ENCODE peak calls at places on chromosome 1, in four cellular contexts. One of them, this sample, is unnamed.

GRCh38 chr1:156801409-156802121 is 15.1 kb downstream of the SH2D2A start:
- DNase-seq in heart right ventricle: no peak
- DNase-seq in HepG2: no peak
- DNase-seq in esophagus squamous epithelium: no peak
- DNase-seq in this sample: peak

GRCh38 chr1:37034301-37035013 is at the start of gene GRIK3:
- DNase-seq in heart right ventricle: no peak
- DNase-seq in HepG2: no peak
- DNase-seq in esophagus squamous epithelium: no peak
- DNase-seq in this sample: no peak

GRCh38 chr1:24299901-24300300 is 19.3 kb upstream of the GRHL3 start:
- DNase-seq in heart right ventricle: no peak
- DNase-seq in HepG2: no peak
- DNase-seq in esophagus squamous epithelium: no peak
- DNase-seq in this sample: no peak

GRCh38 chr1:230895452-230895851 is 27.1 kb upstream of the C1orf198 start:
- DNase-seq in heart right ventricle: no peak
- DNase-seq in HepG2: no peak
- DNase-seq in esophagus squamous epithelium: no peak
- DNase-seq in this sample: no peak

GRCh38 chr1:10813801-10814200 is 17.4 kb upstream of the CASZ1 start:
- DNase-seq in heart right ventricle: no peak
- DNase-seq in HepG2: no peak
- DNase-seq in esophagus squamous epithelium: no peak
- DNase-seq in this sample: no peak

GRCh38 chr1:237071641-237072420 is 29.8 kb downstream of the RYR2 start:
- DNase-seq in heart right ventricle: no peak
- DNase-seq in HepG2: no peak
- DNase-seq in esophagus squamous epithelium: no peak
- DNase-seq in this sample: no peak

GRCh38 chr1:214241060-214241459 is 39.9 kb upstream of the SMYD2 start:
- DNase-seq in heart right ventricle: no peak
- DNase-seq in HepG2: no peak
- DNase-seq in esophagus squamous epithelium: no peak
- DNase-seq in this sample: no peak

GRCh38 chr1:35279555-35279904 is 11.0 kb downstream of the ZMYM4 start:
- DNase-seq in heart right ventricle: no peak
- DNase-seq in HepG2: no peak
- DNase-seq in esophagus squamous epithelium: no peak
- DNase-seq in this sample: no peak

GRCh38 chr1:24558902-24559791 is 3.3 kb downstream of the NCMAP start:
- DNase-seq in heart right ventricle: peak
- DNase-seq in HepG2: peak
- DNase-seq in esophagus squamous epithelium: no peak
- DNase-seq in this sample: no peak

GRCh38 chr1:8197493-8198282 is 120.2 kb upstream of the SLC45A1 start:
- DNase-seq in heart right ventricle: peak
- DNase-seq in HepG2: peak
- DNase-seq in esophagus squamous epithelium: no peak
- DNase-seq in this sample: no peak

GRCh38 chr1:24308365-24309015 is 10.7 kb upstream of the GRHL3 start:
- DNase-seq in heart right ventricle: no peak
- DNase-seq in HepG2: no peak
- DNase-seq in esophagus squamous epithelium: no peak
- DNase-seq in this sample: no peak

GRCh38 chr1:116182019-116182714 is 71.0 kb downstream of the MAB21L3 start:
- DNase-seq in heart right ventricle: no peak
- DNase-seq in HepG2: no peak
- DNase-seq in esophagus squamous epithelium: no peak
- DNase-seq in this sample: no peak

GRCh38 chr1:24841593-24841992 is 88.5 kb downstream of the RUNX3 start:
- DNase-seq in heart right ventricle: no peak
- DNase-seq in HepG2: no peak
- DNase-seq in esophagus squamous epithelium: no peak
- DNase-seq in this sample: no peak

GRCh38 chr1:53186533-53186932 is 10.1 kb upstream of the CPT2 start:
- DNase-seq in heart right ventricle: no peak
- DNase-seq in HepG2: no peak
- DNase-seq in esophagus squamous epithelium: no peak
- DNase-seq in this sample: no peak

GRCh38 chr1:13965770-13966398 is 265.9 kb downstream of the PRDM2 start:
- DNase-seq in heart right ventricle: peak
- DNase-seq in HepG2: peak
- DNase-seq in esophagus squamous epithelium: no peak
- DNase-seq in this sample: no peak

GRCh38 chr1:57908471-57908870 is 484.6 kb upstream of the DAB1 start:
- DNase-seq in heart right ventricle: no peak
- DNase-seq in HepG2: no peak
- DNase-seq in esophagus squamous epithelium: no peak
- DNase-seq in this sample: no peak

GRCh38 chr1:197695961-197696360 is 79.3 kb downstream of the DENND1B start:
- DNase-seq in heart right ventricle: no peak
- DNase-seq in HepG2: no peak
- DNase-seq in esophagus squamous epithelium: no peak
- DNase-seq in this sample: no peak

GRCh38 chr1:113874017-113874879 is 2.7 kb upstream of the PTPN22 start:
- DNase-seq in heart right ventricle: no peak
- DNase-seq in HepG2: peak
- DNase-seq in esophagus squamous epithelium: no peak
- DNase-seq in this sample: no peak

GRCh38 chr1:118363396-118363795 is 178.4 kb upstream of the SPAG17 start:
- DNase-seq in heart right ventricle: no peak
- DNase-seq in HepG2: no peak
- DNase-seq in esophagus squamous epithelium: no peak
- DNase-seq in this sample: no peak

GRCh38 chr1:145845514-145846161 is at the start of gene NUDT17:
- DNase-seq in heart right ventricle: peak
- DNase-seq in HepG2: peak
- DNase-seq in esophagus squamous epithelium: peak
- DNase-seq in this sample: no peak

GRCh38 chr1:81312272-81312754 is 488.4 kb upstream of the ADGRL2 start:
- DNase-seq in heart right ventricle: no peak
- DNase-seq in HepG2: no peak
- DNase-seq in esophagus squamous epithelium: no peak
- DNase-seq in this sample: no peak

GRCh38 chr1:200243042-200243437 is 166.8 kb downstream of the ZNF281 start:
- DNase-seq in heart right ventricle: no peak
- DNase-seq in HepG2: no peak
- DNase-seq in esophagus squamous epithelium: no peak
- DNase-seq in this sample: no peak

GRCh38 chr1:100926240-100926639 is 30.4 kb downstream of the SLC30A7 start:
- DNase-seq in heart right ventricle: no peak
- DNase-seq in HepG2: no peak
- DNase-seq in esophagus squamous epithelium: no peak
- DNase-seq in this sample: no peak

GRCh38 chr1:180881806-180882509 is 30.7 kb upstream of the KIAA1614 start:
- DNase-seq in heart right ventricle: no peak
- DNase-seq in HepG2: peak
- DNase-seq in esophagus squamous epithelium: no peak
- DNase-seq in this sample: no peak

GRCh38 chr1:98210064-98210463 is 289.2 kb upstream of the DPYD start:
- DNase-seq in heart right ventricle: no peak
- DNase-seq in HepG2: peak
- DNase-seq in esophagus squamous epithelium: no peak
- DNase-seq in this sample: no peak

GRCh38 chr1:32989160-32989894 is 24.7 kb upstream of the RNF19B start:
- DNase-seq in heart right ventricle: peak
- DNase-seq in HepG2: no peak
- DNase-seq in esophagus squamous epithelium: no peak
- DNase-seq in this sample: peak

GRCh38 chr1:34787461-34788420 is 5.1 kb upstream of the GJA4 start:
- DNase-seq in heart right ventricle: peak
- DNase-seq in HepG2: peak
- DNase-seq in esophagus squamous epithelium: no peak
- DNase-seq in this sample: no peak

GRCh38 chr1:234699795-234700665 is 90.1 kb upstream of the IRF2BP2 start:
- DNase-seq in heart right ventricle: peak
- DNase-seq in HepG2: no peak
- DNase-seq in esophagus squamous epithelium: no peak
- DNase-seq in this sample: no peak

GRCh38 chr1:19390166-19390850 is 78.2 kb downstream of the SLC66A1 start:
- DNase-seq in heart right ventricle: no peak
- DNase-seq in HepG2: no peak
- DNase-seq in esophagus squamous epithelium: no peak
- DNase-seq in this sample: no peak

GRCh38 chr1:202107321-202107761 is 15.4 kb upstream of the GPR37L1 start:
- DNase-seq in heart right ventricle: peak
- DNase-seq in HepG2: no peak
- DNase-seq in esophagus squamous epithelium: no peak
- DNase-seq in this sample: no peak

GRCh38 chr1:171792656-171793055 is 11.2 kb downstream of the METTL13 start:
- DNase-seq in heart right ventricle: no peak
- DNase-seq in HepG2: no peak
- DNase-seq in esophagus squamous epithelium: no peak
- DNase-seq in this sample: no peak

GRCh38 chr1:42013881-42014470 is 95.3 kb upstream of the HIVEP3 start:
- DNase-seq in heart right ventricle: no peak
- DNase-seq in HepG2: no peak
- DNase-seq in esophagus squamous epithelium: no peak
- DNase-seq in this sample: no peak

GRCh38 chr1:55352080-55352800 is 137.1 kb upstream of the USP24 start:
- DNase-seq in heart right ventricle: peak
- DNase-seq in HepG2: no peak
- DNase-seq in esophagus squamous epithelium: no peak
- DNase-seq in this sample: no peak

GRCh38 chr1:58900401-58900800 is 116.6 kb upstream of the JUN start:
- DNase-seq in heart right ventricle: no peak
- DNase-seq in HepG2: no peak
- DNase-seq in esophagus squamous epithelium: no peak
- DNase-seq in this sample: no peak

GRCh38 chr1:12566484-12567287 is 51.3 kb downstream of the DHRS3 start:
- DNase-seq in heart right ventricle: no peak
- DNase-seq in HepG2: no peak
- DNase-seq in esophagus squamous epithelium: no peak
- DNase-seq in this sample: no peak

GRCh38 chr1:12565094-12565965 is 52.7 kb downstream of the DHRS3 start:
- DNase-seq in heart right ventricle: peak
- DNase-seq in HepG2: no peak
- DNase-seq in esophagus squamous epithelium: no peak
- DNase-seq in this sample: no peak

GRCh38 chr1:12565966-12566352 is 52.1 kb downstream of the DHRS3 start:
- DNase-seq in heart right ventricle: no peak
- DNase-seq in HepG2: no peak
- DNase-seq in esophagus squamous epithelium: no peak
- DNase-seq in this sample: no peak

GRCh38 chr1:12568009-12568767 is 49.8 kb downstream of the DHRS3 start:
- DNase-seq in heart right ventricle: no peak
- DNase-seq in HepG2: no peak
- DNase-seq in esophagus squamous epithelium: no peak
- DNase-seq in this sample: no peak

DNA sequence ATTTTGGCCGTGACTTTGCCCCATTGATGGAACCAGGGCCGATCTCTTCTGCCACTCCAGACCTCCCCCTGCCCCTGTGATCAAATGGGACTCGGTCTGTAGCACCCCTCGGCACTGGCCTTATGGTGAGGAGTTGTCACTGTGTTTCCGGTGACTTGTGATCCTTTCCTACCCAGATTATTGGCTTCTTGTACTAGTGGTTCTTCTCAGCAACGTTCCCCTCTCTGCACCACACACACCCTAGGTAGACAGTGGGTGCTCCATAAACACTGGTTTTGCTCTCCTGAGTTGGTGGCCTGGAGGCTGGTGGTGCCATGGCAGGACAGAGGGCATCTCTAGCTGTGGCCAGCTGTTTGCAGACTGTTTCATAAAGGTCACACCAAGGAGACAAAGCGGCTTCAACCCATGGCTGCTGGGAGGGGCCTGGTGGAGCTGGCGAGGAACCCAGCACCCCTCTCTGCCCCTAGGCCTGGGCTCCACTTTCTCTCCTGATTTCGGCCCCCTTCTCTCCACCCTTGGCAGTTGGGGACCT is 50.7 kb downstream of the DHRS3 start:
- DNase-seq in heart right ventricle: no peak
- DNase-seq in HepG2: no peak
- DNase-seq in esophagus squamous epithelium: no peak
- DNase-seq in this sample: no peak
- H3K27ac ChIP-seq in heart right ventricle: peak
- H3K27ac ChIP-seq in HepG2: no peak
- H3K27ac ChIP-seq in esophagus squamous epithelium: peak
- H3K27ac ChIP-seq in this sample: no peak

GRCh38 chr1:233406994-233407631 is 79.6 kb downstream of the MAP3K21 start:
- DNase-seq in heart right ventricle: no peak
- DNase-seq in HepG2: no peak
- DNase-seq in esophagus squamous epithelium: no peak
- DNase-seq in this sample: no peak
- H3K27ac ChIP-seq in heart right ventricle: no peak
- H3K27ac ChIP-seq in HepG2: no peak
- H3K27ac ChIP-seq in esophagus squamous epithelium: no peak
- H3K27ac ChIP-seq in this sample: no peak

DNA sequence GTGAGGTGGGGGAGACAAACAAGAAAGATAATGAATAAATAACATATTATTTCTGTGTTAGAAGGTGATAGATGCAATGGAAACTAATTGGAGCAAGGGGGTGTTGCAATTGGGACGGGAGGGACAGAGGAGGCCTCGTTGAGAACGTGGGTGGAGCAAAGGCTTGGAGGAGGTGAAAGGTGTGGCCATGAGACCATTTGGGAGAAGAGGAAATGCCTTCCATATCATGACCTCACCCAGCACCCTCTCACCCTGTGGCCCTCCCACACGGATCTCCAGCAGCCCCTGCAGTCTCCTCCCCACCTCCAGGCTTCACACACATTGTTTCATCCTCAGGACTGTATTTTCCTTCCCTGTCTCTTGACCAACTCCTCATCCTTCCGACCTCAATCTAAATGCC is 85.3 kb upstream of the ARHGAP29 start:
- DNase-seq in heart right ventricle: no peak
- DNase-seq in HepG2: no peak
- DNase-seq in esophagus squamous epithelium: no peak
- DNase-seq in this sample: no peak
- H3K27ac ChIP-seq in heart right ventricle: peak
- H3K27ac ChIP-seq in HepG2: no peak
- H3K27ac ChIP-seq in esophagus squamous epithelium: no peak
- H3K27ac ChIP-seq in this sample: no peak

DNA sequence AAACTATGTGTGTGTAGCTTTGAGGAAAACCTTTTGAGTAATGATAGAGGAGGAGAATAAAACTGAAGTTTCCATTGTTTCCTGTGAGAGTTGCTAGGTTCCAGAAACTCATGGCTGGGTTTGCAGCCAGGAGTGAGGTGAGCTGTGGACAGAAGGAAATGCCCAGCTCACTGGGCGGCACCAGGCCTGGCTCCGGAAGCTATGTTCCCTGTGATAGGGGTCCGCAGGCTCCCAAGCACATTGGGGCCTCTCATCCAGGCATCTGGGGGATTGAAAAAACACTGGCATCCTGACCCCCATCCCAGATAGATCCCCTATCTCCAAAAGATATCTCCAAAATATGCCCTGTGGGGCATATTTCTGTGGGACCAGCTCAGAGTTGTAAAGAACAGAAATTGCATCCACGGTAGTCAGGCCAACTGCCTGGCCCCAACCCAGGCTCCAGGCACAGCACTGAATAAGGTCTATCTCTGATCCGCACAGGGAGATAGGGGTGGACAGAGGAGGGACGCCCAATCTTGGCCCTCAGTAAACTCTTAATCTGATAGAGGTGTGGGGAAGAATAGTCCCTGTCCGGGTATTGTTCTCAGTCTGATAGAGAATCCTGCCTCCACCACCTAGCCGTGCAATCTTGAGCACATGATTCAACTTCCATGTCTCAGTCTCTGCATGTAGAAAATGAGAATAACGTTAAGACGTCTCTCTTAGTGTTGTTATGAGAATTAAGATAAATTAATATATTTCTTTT is 1.9 kb upstream of the HSPG2 start:
- DNase-seq in heart right ventricle: peak
- DNase-seq in HepG2: no peak
- DNase-seq in esophagus squamous epithelium: no peak
- DNase-seq in this sample: no peak
- H3K27ac ChIP-seq in heart right ventricle: peak
- H3K27ac ChIP-seq in HepG2: no peak
- H3K27ac ChIP-seq in esophagus squamous epithelium: peak
- H3K27ac ChIP-seq in this sample: peak